ENCODE peak calls at places on chromosomes 4 and X, in four cellular contexts. One of them, this sample, is unnamed.

GRCh38 chr4:10611673-10612072 is 72.9 kb downstream of the CLNK start:
- DNase-seq in right lobe of liver: no peak
- DNase-seq in fibroblast of pulmonary artery: peak
- DNase-seq in aorta: no peak
- DNase-seq in this sample: no peak

GRCh38 chr4:92198711-92199110 is 105.1 kb upstream of the GRID2 start:
- DNase-seq in aorta: no peak
- DNase-seq in fibroblast of pulmonary artery: peak
- DNase-seq in right lobe of liver: no peak
- DNase-seq in this sample: no peak

GRCh38 chr4:19924761-19925160 is 326.9 kb upstream of the SLIT2 start:
- DNase-seq in aorta: no peak
- DNase-seq in right lobe of liver: no peak
- DNase-seq in fibroblast of pulmonary artery: peak
- DNase-seq in this sample: no peak

GRCh38 chr4:134585972-134586371 is 384.4 kb upstream of the PABPC4L start:
- DNase-seq in aorta: no peak
- DNase-seq in fibroblast of pulmonary artery: peak
- DNase-seq in right lobe of liver: no peak
- DNase-seq in this sample: no peak

GRCh38 chr4:119290598-119290997 is 31.3 kb downstream of the FABP2 start:
- DNase-seq in aorta: no peak
- DNase-seq in right lobe of liver: no peak
- DNase-seq in fibroblast of pulmonary artery: no peak
- DNase-seq in this sample: no peak

GRCh38 chr4:26936284-26937065 is 75.8 kb downstream of the STIM2 start:
- DNase-seq in right lobe of liver: no peak
- DNase-seq in aorta: no peak
- DNase-seq in fibroblast of pulmonary artery: peak
- DNase-seq in this sample: no peak

GRCh38 chr4:189202869-189203271 is 737.8 kb upstream of the FRG1 start:
- DNase-seq in fibroblast of pulmonary artery: peak
- DNase-seq in right lobe of liver: no peak
- DNase-seq in aorta: no peak
- DNase-seq in this sample: no peak

GRCh38 chrX:72128881-72129280 is 2.8 kb downstream of the RTL5 start:
- DNase-seq in right lobe of liver: no peak
- DNase-seq in fibroblast of pulmonary artery: peak
- DNase-seq in aorta: no peak
- DNase-seq in this sample: no peak

GRCh38 chr4:185134176-185134869 is 8.7 kb upstream of the SLC25A4 start:
- DNase-seq in aorta: no peak
- DNase-seq in right lobe of liver: no peak
- DNase-seq in fibroblast of pulmonary artery: peak
- DNase-seq in this sample: no peak

GRCh38 chrX:2705461-2705860 is 14.4 kb downstream of the CD99 start:
- DNase-seq in aorta: no peak
- DNase-seq in right lobe of liver: no peak
- DNase-seq in fibroblast of pulmonary artery: no peak
- DNase-seq in this sample: no peak

GRCh38 chr4:83212041-83212851 is 72.4 kb downstream of the COQ2 start:
- DNase-seq in aorta: no peak
- DNase-seq in right lobe of liver: no peak
- DNase-seq in fibroblast of pulmonary artery: no peak
- DNase-seq in this sample: peak

GRCh38 chr4:3223986-3224748 is 24.8 kb upstream of the MSANTD1 start:
- DNase-seq in fibroblast of pulmonary artery: no peak
- DNase-seq in aorta: peak
- DNase-seq in right lobe of liver: peak
- DNase-seq in this sample: no peak

GRCh38 chr4:41455215-41455614 is 82.7 kb upstream of the LIMCH1 start:
- DNase-seq in right lobe of liver: no peak
- DNase-seq in aorta: no peak
- DNase-seq in fibroblast of pulmonary artery: no peak
- DNase-seq in this sample: no peak
- H3K4me3 ChIP-seq in right lobe of liver: no peak
- H3K4me3 ChIP-seq in aorta: no peak
- H3K4me3 ChIP-seq in fibroblast of pulmonary artery: no peak
- H3K4me3 ChIP-seq in this sample: no peak

GRCh38 chr4:116092961-116093360 is 979.5 kb upstream of the NDST4 start:
- DNase-seq in aorta: no peak
- DNase-seq in right lobe of liver: no peak
- DNase-seq in fibroblast of pulmonary artery: no peak
- DNase-seq in this sample: no peak
- H3K4me3 ChIP-seq in aorta: no peak
- H3K4me3 ChIP-seq in right lobe of liver: no peak
- H3K4me3 ChIP-seq in fibroblast of pulmonary artery: no peak
- H3K4me3 ChIP-seq in this sample: no peak

DNA sequence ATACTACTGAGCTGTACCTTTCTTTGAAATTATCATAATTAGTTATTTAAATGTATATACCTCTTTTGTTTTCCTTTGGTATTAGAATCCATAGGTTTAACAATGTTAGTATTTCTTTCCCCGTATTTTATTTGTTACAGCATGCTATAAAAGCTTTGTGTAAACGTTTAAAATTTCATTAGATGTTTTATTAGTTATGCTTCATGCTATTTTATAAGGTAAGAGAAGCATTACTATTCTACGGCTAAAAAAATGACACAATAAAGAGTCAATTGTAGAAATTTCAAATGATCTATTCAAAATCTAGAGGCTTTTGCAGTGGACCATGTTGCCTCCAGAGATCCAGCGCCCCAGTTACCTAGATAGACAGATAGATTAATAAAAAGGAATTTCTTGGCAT is 1203.3 kb upstream of the IGFBP7 start:
- DNase-seq in right lobe of liver: no peak
- DNase-seq in fibroblast of pulmonary artery: no peak
- DNase-seq in aorta: no peak
- DNase-seq in this sample: no peak
- H3K4me3 ChIP-seq in right lobe of liver: no peak
- H3K4me3 ChIP-seq in fibroblast of pulmonary artery: no peak
- H3K4me3 ChIP-seq in aorta: no peak
- H3K4me3 ChIP-seq in this sample: no peak

GRCh38 chrX:53442322-53442631 is 8.1 kb upstream of the HSD17B10 start:
- DNase-seq in aorta: no peak
- DNase-seq in right lobe of liver: no peak
- DNase-seq in fibroblast of pulmonary artery: no peak
- DNase-seq in this sample: no peak

GRCh38 chrX:53438832-53439230 is 4.7 kb upstream of the HSD17B10 start:
- DNase-seq in aorta: no peak
- DNase-seq in fibroblast of pulmonary artery: no peak
- DNase-seq in right lobe of liver: no peak
- DNase-seq in this sample: no peak

GRCh38 chrX:53441531-53442321 is 7.6 kb upstream of the HSD17B10 start:
- DNase-seq in fibroblast of pulmonary artery: peak
- DNase-seq in aorta: peak
- DNase-seq in right lobe of liver: peak
- DNase-seq in this sample: no peak

GRCh38 chrX:53440101-53440500 is 5.9 kb upstream of the HSD17B10 start:
- DNase-seq in right lobe of liver: no peak
- DNase-seq in aorta: no peak
- DNase-seq in fibroblast of pulmonary artery: no peak
- DNase-seq in this sample: no peak

GRCh38 chrX:53440631-53441517 is 6.7 kb upstream of the HSD17B10 start:
- DNase-seq in aorta: peak
- DNase-seq in fibroblast of pulmonary artery: peak
- DNase-seq in right lobe of liver: peak
- DNase-seq in this sample: no peak
- H3K4me3 ChIP-seq in aorta: no peak
- H3K4me3 ChIP-seq in fibroblast of pulmonary artery: peak
- H3K4me3 ChIP-seq in right lobe of liver: peak
- H3K4me3 ChIP-seq in this sample: peak

GRCh38 chr4:76898385-76898692 is 395 bp upstream of the SOWAHB start:
- DNase-seq in aorta: no peak
- DNase-seq in right lobe of liver: no peak
- DNase-seq in fibroblast of pulmonary artery: no peak
- DNase-seq in this sample: no peak
- H3K4me3 ChIP-seq in aorta: peak
- H3K4me3 ChIP-seq in right lobe of liver: peak
- H3K4me3 ChIP-seq in fibroblast of pulmonary artery: peak
- H3K4me3 ChIP-seq in this sample: peak

GRCh38 chrX:129957241-129958099 is 25.0 kb upstream of the BCORL1 start:
- DNase-seq in fibroblast of pulmonary artery: peak
- DNase-seq in right lobe of liver: peak
- DNase-seq in aorta: peak
- DNase-seq in this sample: peak

GRCh38 chrX:129961180-129962083 is 21.0 kb upstream of the BCORL1 start:
- DNase-seq in aorta: peak
- DNase-seq in fibroblast of pulmonary artery: no peak
- DNase-seq in right lobe of liver: peak
- DNase-seq in this sample: peak

GRCh38 chrX:129958814-129959492 is 23.5 kb upstream of the BCORL1 start:
- DNase-seq in right lobe of liver: no peak
- DNase-seq in aorta: no peak
- DNase-seq in fibroblast of pulmonary artery: no peak
- DNase-seq in this sample: no peak

GRCh38 chrX:129956765-129957164 is 25.7 kb upstream of the BCORL1 start:
- DNase-seq in fibroblast of pulmonary artery: no peak
- DNase-seq in right lobe of liver: no peak
- DNase-seq in aorta: no peak
- DNase-seq in this sample: no peak

DNA sequence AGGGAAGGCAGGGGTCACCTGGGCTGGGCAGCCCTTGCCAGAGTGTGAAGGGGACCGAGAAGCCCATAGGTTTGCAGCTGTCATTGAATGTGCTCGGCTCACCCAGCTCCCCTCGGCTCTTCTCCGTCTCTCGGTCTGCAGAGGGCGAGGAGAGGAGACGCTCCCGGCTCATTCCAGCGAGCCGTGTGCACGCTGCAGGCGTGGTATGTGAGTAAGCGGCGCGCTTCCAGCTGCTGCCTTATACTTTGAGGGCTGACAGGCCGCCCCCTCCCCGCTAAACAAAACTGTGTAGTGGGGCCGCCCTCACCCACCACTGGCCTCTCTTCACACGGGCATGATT is 23.0 kb upstream of the BCORL1 start:
- DNase-seq in fibroblast of pulmonary artery: peak
- DNase-seq in aorta: no peak
- DNase-seq in right lobe of liver: no peak
- DNase-seq in this sample: no peak
- H3K4me3 ChIP-seq in fibroblast of pulmonary artery: no peak
- H3K4me3 ChIP-seq in aorta: no peak
- H3K4me3 ChIP-seq in right lobe of liver: no peak
- H3K4me3 ChIP-seq in this sample: no peak

GRCh38 chrX:41336447-41336846 is 2.5 kb downstream of the DDX3X start:
- DNase-seq in fibroblast of pulmonary artery: no peak
- DNase-seq in aorta: no peak
- DNase-seq in right lobe of liver: no peak
- DNase-seq in this sample: no peak

GRCh38 chrX:41337140-41337539 is 3.2 kb downstream of the DDX3X start:
- DNase-seq in right lobe of liver: no peak
- DNase-seq in aorta: no peak
- DNase-seq in fibroblast of pulmonary artery: no peak
- DNase-seq in this sample: no peak

GRCh38 chrX:41339148-41339547 is 5.2 kb downstream of the DDX3X start:
- DNase-seq in fibroblast of pulmonary artery: no peak
- DNase-seq in aorta: no peak
- DNase-seq in right lobe of liver: no peak
- DNase-seq in this sample: no peak

GRCh38 chrX:41335590-41336331 is 1.8 kb downstream of the DDX3X start:
- DNase-seq in fibroblast of pulmonary artery: no peak
- DNase-seq in right lobe of liver: no peak
- DNase-seq in aorta: no peak
- DNase-seq in this sample: no peak

DNA sequence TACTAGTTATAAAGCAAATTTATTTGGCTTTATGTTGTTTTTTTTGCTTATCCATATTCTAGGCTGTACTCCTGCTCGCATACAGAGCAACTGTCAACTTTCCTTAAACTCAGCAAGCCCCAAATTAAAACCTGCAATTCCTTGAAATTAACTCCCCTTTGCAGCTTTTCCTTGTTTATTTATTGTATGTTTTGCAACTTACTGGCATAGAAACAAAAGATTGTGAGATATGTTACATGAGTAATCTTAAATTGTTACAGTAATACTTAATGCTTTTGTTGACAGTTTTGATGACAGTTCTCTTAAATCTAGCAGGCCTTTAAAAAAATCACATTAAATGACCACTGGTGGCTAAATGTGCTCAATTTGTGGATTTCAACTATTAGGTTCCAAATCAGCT is 4.5 kb downstream of the DDX3X start:
- DNase-seq in fibroblast of pulmonary artery: no peak
- DNase-seq in right lobe of liver: no peak
- DNase-seq in aorta: no peak
- DNase-seq in this sample: no peak
- H3K4me3 ChIP-seq in fibroblast of pulmonary artery: peak
- H3K4me3 ChIP-seq in right lobe of liver: no peak
- H3K4me3 ChIP-seq in aorta: peak
- H3K4me3 ChIP-seq in this sample: no peak

This sample was measured in GM12864.